ENCODE peak calls at places on chromosomes 6 and 20, in five cellular contexts. D is AML-193, V is GM19239, Y is iPS-NIHi11, F is posterior cingulate gyrus. W is an unnamed sample.

GRCh38 chr6:85677243-85677956 is 34.7 kb upstream of the SYNCRIP start:
- DNase-seq in V (no peak), F (no peak), Y (no peak), D (peak), W (peak)

GRCh38 chr20:36045373-36045714 is 77.0 kb downstream of the CNBD2 start:
- DNase-seq in F (no peak), Y (no peak), V (no peak), D (no peak), W (no peak)

GRCh38 chr6:111952821-111953535 is 79.7 kb upstream of the FYN start:
- DNase-seq in F (no peak), Y (no peak), D (peak), V (no peak), W (no peak)

GRCh38 chr6:46042355-46042999 is 26.8 kb upstream of the CLIC5 start:
- DNase-seq in V (peak), D (peak), Y (peak), F (no peak), W (peak)

GRCh38 chr6:131103869-131104268 is 31.4 kb upstream of the AKAP7 start:
- DNase-seq in D (no peak), V (no peak), F (no peak), Y (no peak), W (no peak)

GRCh38 chr6:82143041-82143481 is 104.5 kb downstream of the IBTK start:
- DNase-seq in D (no peak), F (no peak), V (no peak), Y (no peak), W (no peak)

GRCh38 chr6:57013501-57013900 is 33.0 kb upstream of the KIAA1586 start:
- DNase-seq in D (no peak), Y (no peak), V (no peak), F (no peak), W (no peak)

GRCh38 chr6:29376003-29376402 is 912 bp upstream of the OR12D3 start:
- DNase-seq in V (no peak), D (peak), Y (peak), F (no peak), W (no peak)

GRCh38 chr6:128275030-128275429 is 245.4 kb downstream of the PTPRK start:
- DNase-seq in D (no peak), F (no peak), V (no peak), Y (no peak), W (no peak)

GRCh38 chr20:49216991-49217578 is 2.1 kb upstream of the DDX27 start:
- DNase-seq in F (peak), Y (peak), V (peak), D (peak), W (peak)

GRCh38 chr6:32685603-32686002 is 19.1 kb upstream of the HLA-DQB1 start:
- DNase-seq in V (peak), D (peak), Y (no peak), F (no peak), W (peak)

GRCh38 chr6:162942860-162943259 is 215.1 kb downstream of the PACRG start:
- DNase-seq in V (no peak), F (no peak), Y (no peak), D (no peak), W (no peak)

W was measured in HL-60.